ENCODE peak calls at places on chromosomes 12 and 14, in seven cellular contexts. B is ovary; C is uterus; D is stomach; Q is CD4-positive, alpha-beta T cell; Y is PC-3; U is esophagus squamous epithelium. R is an unnamed sample. For H3K27me3, the result is how much of the 10 kb centered on the place peaks cover.

GRCh38 chr12:18103624-18104023 is 13.6 kb upstream of the RERGL start:
- DNase-seq in U (no peak), C (no peak), D (no peak), Q (no peak), Y (no peak), B (no peak), R (no peak)

GRCh38 chr12:44247588-44247987 is 411.7 kb downstream of the TMEM117 start:
- DNase-seq in B (no peak), Q (no peak), Y (no peak), D (no peak), U (no peak), C (no peak), R (no peak)

GRCh38 chr14:73887116-73887490 is 444 bp downstream of the ZNF410 start:
- DNase-seq in Y (no peak), C (no peak), D (no peak), Q (no peak), B (no peak), U (no peak), R (no peak)

GRCh38 chr14:76919811-76920571 is 93.8 kb downstream of the LRRC74A start:
- DNase-seq in B (peak), D (peak), C (peak), U (no peak), Q (no peak), Y (peak), R (peak)

GRCh38 chr14:51996148-51996746 is 6.9 kb downstream of the RTRAF start:
- DNase-seq in D (no peak), B (no peak), U (no peak), Y (peak), Q (no peak), C (no peak), R (no peak)

GRCh38 chr14:68033533-68033932 is 214.0 kb downstream of the RAD51B start:
- DNase-seq in C (no peak), D (no peak), Y (no peak), B (no peak), Q (no peak), U (no peak), R (no peak)

GRCh38 chr12:27610380-27610779 is 85.9 kb upstream of the REP15 start:
- DNase-seq in Y (peak), Q (no peak), B (no peak), D (no peak), U (no peak), C (no peak), R (no peak)

GRCh38 chr14:90597961-90598360 is 201.1 kb downstream of the CALM1 start:
- DNase-seq in U (no peak), Y (no peak), C (no peak), Q (no peak), B (no peak), D (no peak), R (no peak)

GRCh38 chr12:57523706-57524614 is 1.3 kb downstream of the MBD6 start:
- DNase-seq in U (no peak), Y (no peak), Q (no peak), C (peak), B (peak), D (no peak), R (no peak)

GRCh38 chr14:95222870-95223398 is 65.6 kb upstream of the DICER1 start:
- DNase-seq in B (no peak), D (no peak), Q (no peak), Y (no peak), U (no peak), C (no peak), R (no peak)

GRCh38 chr14:68495101-68495637 is 297.7 kb downstream of the ZFP36L1 start:
- DNase-seq in Q (no peak), B (no peak), Y (peak), D (no peak), C (peak), U (no peak), R (no peak)

GRCh38 chr14:51006781-51007211 is 62.5 kb upstream of the PYGL start:
- DNase-seq in Q (no peak), D (no peak), C (peak), B (no peak), Y (peak), U (no peak), R (peak)

GRCh38 chr12:58608711-58609110 is 311.6 kb downstream of the LRIG3 start:
- DNase-seq in B (no peak), Q (no peak), C (no peak), U (no peak), Y (no peak), D (no peak), R (no peak)

GRCh38 chr12:112939761-112940357 is 1.6 kb downstream of the OAS3 start:
- DNase-seq in Y (no peak), U (no peak), B (no peak), Q (no peak), D (no peak), C (no peak), R (no peak)

GRCh38 chr12:112936927-112937326 is 1.3 kb upstream of the OAS3 start:
- DNase-seq in Q (no peak), D (no peak), U (no peak), C (no peak), B (no peak), Y (peak), R (no peak)

GRCh38 chr12:112938751-112939150 is 477 bp downstream of the OAS3 start:
- DNase-seq in Q (no peak), C (no peak), U (no peak), Y (peak), D (no peak), B (no peak), R (no peak)

GRCh38 chr12:112936264-112936663 is 2.0 kb upstream of the OAS3 start:
- DNase-seq in C (no peak), U (no peak), B (no peak), Q (no peak), Y (no peak), D (no peak), R (no peak)

DNA sequence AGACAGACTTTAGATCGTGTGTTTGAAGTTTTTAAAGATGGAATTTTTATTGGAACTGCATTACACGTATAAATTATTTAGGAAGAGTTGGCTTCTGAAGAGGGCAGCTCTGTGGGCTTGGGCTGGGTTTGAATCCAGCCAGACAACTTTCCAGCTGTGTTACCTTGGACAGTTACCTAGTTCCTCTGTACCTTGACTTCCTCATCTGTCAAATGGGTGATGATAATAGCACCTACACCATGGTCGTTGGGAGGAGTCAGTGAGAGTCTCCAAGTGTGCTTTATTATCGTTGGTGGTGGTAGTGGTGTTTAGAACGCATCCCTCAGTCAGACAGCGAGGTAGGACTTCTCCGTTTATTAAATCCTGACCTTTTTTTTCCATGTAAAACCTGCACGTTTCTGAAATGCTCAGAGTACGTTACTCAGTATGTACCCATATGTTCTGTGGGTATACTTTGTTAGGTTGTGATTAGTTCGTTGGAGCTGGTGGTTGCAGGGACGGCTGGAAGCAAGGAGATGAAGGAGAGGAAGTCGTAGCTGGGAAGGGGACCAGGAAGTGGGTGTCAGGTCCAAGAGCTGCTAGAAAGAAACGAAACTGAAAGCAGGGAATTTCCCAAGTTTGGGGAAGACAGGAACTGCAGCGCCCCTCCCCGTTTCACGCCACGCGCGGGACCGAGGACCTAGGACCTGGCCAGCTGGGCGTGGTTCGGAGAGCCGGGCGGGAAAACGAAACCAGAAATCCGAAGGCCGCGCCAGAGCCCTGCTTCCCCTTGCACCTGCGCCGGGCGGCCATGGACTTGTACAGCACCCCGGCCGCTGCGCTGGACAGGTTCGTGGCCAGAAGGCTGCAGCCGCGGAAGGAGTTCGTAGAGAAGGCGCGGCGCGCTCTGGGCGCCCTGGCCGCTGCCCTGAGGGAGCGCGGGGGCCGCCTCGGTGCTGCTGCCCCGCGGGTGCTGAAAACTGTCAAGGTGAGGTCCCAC is at the start of gene OAS3:
- DNase-seq in D (peak), B (peak), Q (peak), Y (peak), U (no peak), C (peak), R (peak)
- H3K27ac ChIP-seq in D (peak), B (peak), Q (peak), Y (peak), U (peak), C (peak), R (peak)

DNA sequence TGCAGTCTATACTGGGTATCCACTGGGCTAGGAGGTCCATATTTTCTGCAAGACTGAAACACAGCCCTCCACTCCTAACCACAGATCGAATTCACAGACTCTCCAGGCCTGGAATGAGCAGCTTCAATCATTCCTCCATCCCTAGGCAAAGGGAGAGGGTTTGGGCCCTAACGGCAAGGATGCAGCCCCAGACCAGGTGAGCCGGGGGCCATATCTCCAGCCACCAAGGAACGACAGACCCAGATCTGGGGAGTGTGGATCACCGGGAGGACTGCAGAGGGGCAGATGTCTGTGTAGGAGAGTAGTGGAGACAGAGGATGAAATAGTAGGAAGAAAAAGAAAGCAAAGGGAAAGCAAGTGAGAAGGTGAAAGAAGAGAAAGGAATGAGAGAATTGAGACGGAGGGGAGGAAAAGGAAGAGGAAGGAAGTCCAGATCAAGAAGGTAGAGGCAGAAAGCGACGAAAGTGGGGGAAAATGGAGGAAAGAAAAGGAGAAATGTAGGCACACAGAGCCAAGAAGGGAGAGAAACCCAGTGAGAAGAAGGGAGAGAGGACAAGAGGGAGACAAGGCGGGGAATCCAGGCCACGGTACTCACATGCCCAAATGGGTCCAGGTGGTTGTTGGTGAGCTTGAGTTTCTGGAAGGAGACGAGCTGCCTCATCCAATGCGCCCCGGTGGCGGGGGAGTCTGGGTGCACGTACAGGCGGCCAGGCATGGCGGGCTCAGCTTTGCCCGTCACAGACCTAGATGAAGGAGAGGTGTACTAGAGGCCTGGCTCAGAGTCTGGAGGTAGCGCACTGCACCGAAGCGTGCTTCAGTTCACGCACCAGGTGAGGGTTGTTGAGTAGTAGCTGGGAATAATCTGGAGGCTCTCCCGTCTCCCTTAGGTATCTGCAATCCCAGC is 7.7 kb downstream of the TBX5 start:
- DNase-seq in U (no peak), D (no peak), C (no peak), B (no peak), Y (no peak), Q (no peak), R (no peak)
- H3K27me3 ChIP-seq in U (under half), D (under half), C (under half), B (under half), Y (half or more), Q (half or more), R (under half)

DNA sequence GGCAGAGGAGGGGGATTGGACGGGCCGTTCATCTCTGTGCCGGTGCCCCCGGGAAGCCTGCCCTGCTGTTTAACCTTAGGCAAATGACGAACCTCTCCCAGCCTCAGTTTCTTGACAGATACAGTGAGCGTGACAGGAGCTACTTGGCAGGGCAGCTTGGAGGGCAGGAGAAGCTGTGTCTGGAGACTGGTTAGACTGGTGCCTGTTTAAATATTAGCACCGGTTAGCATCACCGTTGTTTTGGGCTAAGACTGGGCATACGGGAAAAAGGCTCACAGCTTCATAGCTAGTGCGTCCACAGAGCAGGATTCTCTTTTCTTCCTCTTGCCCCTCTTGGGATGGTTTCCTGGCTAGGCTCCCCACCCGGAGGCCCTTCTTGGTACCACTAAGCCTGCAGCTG is 38.7 kb downstream of the RHOF start:
- DNase-seq in D (no peak), Q (no peak), C (no peak), Y (no peak), B (no peak), U (no peak), R (no peak)
- H3K27ac ChIP-seq in D (no peak), Q (no peak), C (no peak), Y (no peak), B (no peak), U (no peak), R (no peak)

GRCh38 chr12:94650143-94651056 is at the start of gene TMCC3:
- DNase-seq in U (no peak), B (peak), Y (peak), C (peak), D (peak), Q (no peak), R (no peak)

GRCh38 chr12:94644622-94645021 is 5.7 kb downstream of the TMCC3 start:
- DNase-seq in D (no peak), Q (no peak), Y (peak), C (no peak), B (no peak), U (no peak), R (no peak)

GRCh38 chr12:94648578-94648977 is 1.8 kb downstream of the TMCC3 start:
- DNase-seq in C (no peak), Q (no peak), B (no peak), Y (peak), U (no peak), D (no peak), R (no peak)

GRCh38 chr12:94644141-94644575 is 6.2 kb downstream of the TMCC3 start:
- DNase-seq in U (no peak), B (no peak), Y (peak), D (no peak), Q (no peak), C (no peak), R (no peak)

DNA sequence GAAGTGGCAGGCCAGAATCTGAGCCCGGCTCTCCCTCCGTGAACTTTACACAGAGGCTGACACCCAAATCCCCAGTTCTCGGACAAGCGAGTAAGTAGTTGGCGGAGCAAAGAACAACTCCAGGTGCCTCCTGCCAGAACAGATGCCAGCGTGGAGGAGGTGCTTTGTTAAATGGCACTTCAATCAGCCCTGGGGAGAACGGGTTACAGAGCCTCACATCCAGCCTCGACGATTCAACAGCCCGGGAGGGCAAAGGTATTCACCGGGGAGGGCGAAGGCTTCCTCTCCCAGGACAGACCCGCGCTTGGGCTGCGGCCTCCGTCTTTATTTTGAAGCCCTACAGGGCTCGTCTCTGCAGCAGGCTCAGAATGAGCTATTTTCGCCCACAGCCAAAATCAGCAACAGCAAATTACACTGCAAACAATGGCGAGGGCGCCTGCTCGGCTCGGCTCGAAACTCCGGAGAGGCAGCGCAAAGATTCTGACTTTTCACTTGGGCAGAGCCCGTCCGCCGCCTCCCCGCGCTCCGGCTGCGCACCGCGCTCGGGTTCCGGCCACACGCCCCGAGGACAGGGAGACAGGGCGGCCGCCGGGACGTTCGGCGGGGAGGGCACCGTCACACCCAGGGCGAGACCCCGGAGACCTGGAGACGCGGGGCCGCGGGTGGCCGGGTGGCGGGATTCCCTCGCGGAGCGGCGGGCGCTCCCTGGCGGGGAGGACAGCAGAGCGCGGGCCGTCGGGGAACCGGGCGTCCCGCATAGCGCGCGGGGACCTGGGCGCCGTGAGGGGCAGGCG is 811 bp downstream of the TMCC3 start:
- DNase-seq in U (no peak), C (peak), D (peak), Y (peak), B (peak), Q (no peak), R (no peak)
- H3K27me3 ChIP-seq in U (under half), C (under half), D (under half), Y (under half), B (under half), Q (under half), R (under half)

GRCh38 chr14:89504602-89505320 is 87.7 kb upstream of the FOXN3 start:
- DNase-seq in D (no peak), Q (no peak), Y (peak), B (no peak), C (no peak), U (no peak), R (no peak)
- H3K27ac ChIP-seq in D (no peak), Q (no peak), Y (no peak), B (no peak), C (no peak), U (no peak), R (no peak)

GRCh38 chr14:60506985-60507829 is 1.7 kb upstream of the SIX6 start:
- DNase-seq in Y (no peak), C (no peak), B (no peak), Q (no peak), D (no peak), U (no peak), R (no peak)
- H3K27me3 ChIP-seq in Y (half or more), C (under half), B (under half), Q (half or more), D (half or more), U (under half), R (under half)

GRCh38 chr12:21849878-21850277 is 75.4 kb upstream of the KCNJ8 start:
- DNase-seq in B (no peak), U (no peak), Y (no peak), C (no peak), Q (no peak), D (no peak), R (no peak)
- H3K27ac ChIP-seq in B (no peak), U (no peak), Y (no peak), C (no peak), Q (no peak), D (no peak), R (no peak)

DNA sequence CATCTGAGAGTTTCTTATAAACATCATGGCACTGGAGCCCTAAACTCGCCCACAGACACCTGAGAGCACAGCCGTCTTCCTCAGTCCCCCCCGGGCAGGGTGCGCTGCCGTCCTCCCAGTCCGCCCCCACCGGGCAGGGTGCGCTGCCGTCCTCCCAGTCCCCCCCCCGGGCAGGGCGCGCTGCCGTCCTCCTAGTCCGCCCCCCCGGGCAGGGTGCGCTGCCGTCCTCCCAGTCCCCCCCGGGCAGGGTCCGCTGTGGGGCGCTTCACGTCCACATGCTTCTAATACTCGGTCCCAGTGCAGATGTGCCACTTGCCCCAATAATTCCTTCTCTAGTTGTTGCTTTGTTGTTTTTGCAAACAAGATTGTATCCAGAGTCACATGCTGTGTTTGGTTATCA is 6.9 kb upstream of the ADSS1 start:
- DNase-seq in Q (no peak), B (no peak), U (no peak), Y (no peak), C (no peak), D (no peak), R (no peak)
- H3K27me3 ChIP-seq in Q (under half), B (under half), U (under half), Y (under half), C (under half), D (under half), R (under half)

GRCh38 chr12:29563636-29564035 is 66.2 kb upstream of the OVCH1 start:
- DNase-seq in U (no peak), B (no peak), Y (no peak), D (no peak), C (no peak), Q (no peak), R (no peak)
- H3K27ac ChIP-seq in U (no peak), B (peak), Y (no peak), D (peak), C (peak), Q (no peak), R (peak)

GRCh38 chr12:45575417-45575816 is 154.1 kb upstream of the ARID2 start:
- DNase-seq in Q (no peak), U (no peak), D (no peak), Y (no peak), C (no peak), B (no peak), R (no peak)
- H3K27me3 ChIP-seq in Q (under half), U (under half), D (under half), Y (under half), C (under half), B (under half), R (under half)

R was measured in thoracic aorta.